ENCODE peak calls at places on chromosomes 7 and 10, in ten cellular contexts. One of them, this sample, is unnamed.

GRCh38 chr10:131757285-131758058 is 143.3 kb upstream of the PPP2R2D start:
- DNase-seq in breast epithelium: no peak
- DNase-seq in body of pancreas: no peak
- DNase-seq in spleen: no peak
- DNase-seq in stomach: no peak
- DNase-seq in vagina: no peak
- DNase-seq in uterus: no peak
- DNase-seq in IMR-90: no peak
- DNase-seq in adrenal gland: no peak
- DNase-seq in right lobe of liver: no peak
- DNase-seq in this sample: no peak

GRCh38 chr7:84783161-84783803 is 403.6 kb downstream of the SEMA3D start:
- DNase-seq in uterus: no peak
- DNase-seq in body of pancreas: no peak
- DNase-seq in breast epithelium: no peak
- DNase-seq in right lobe of liver: no peak
- DNase-seq in stomach: no peak
- DNase-seq in vagina: no peak
- DNase-seq in IMR-90: peak
- DNase-seq in adrenal gland: no peak
- DNase-seq in spleen: no peak
- DNase-seq in this sample: no peak

GRCh38 chr10:124004372-124004928 is 88.9 kb downstream of the CHST15 start:
- DNase-seq in vagina: peak
- DNase-seq in IMR-90: no peak
- DNase-seq in body of pancreas: no peak
- DNase-seq in right lobe of liver: peak
- DNase-seq in spleen: peak
- DNase-seq in adrenal gland: peak
- DNase-seq in stomach: peak
- DNase-seq in breast epithelium: peak
- DNase-seq in uterus: no peak
- DNase-seq in this sample: peak

GRCh38 chr7:25879799-25880198 is 272.2 kb upstream of the NFE2L3 start:
- DNase-seq in stomach: no peak
- DNase-seq in uterus: no peak
- DNase-seq in vagina: no peak
- DNase-seq in adrenal gland: no peak
- DNase-seq in breast epithelium: no peak
- DNase-seq in right lobe of liver: no peak
- DNase-seq in spleen: no peak
- DNase-seq in body of pancreas: no peak
- DNase-seq in IMR-90: no peak
- DNase-seq in this sample: no peak

GRCh38 chr7:117588352-117588794 is 108.5 kb downstream of the CFTR start:
- DNase-seq in breast epithelium: no peak
- DNase-seq in uterus: no peak
- DNase-seq in vagina: no peak
- DNase-seq in stomach: no peak
- DNase-seq in IMR-90: peak
- DNase-seq in adrenal gland: no peak
- DNase-seq in right lobe of liver: no peak
- DNase-seq in spleen: no peak
- DNase-seq in body of pancreas: no peak
- DNase-seq in this sample: no peak

GRCh38 chr7:2853147-2853546 is 9.0 kb upstream of the GNA12 start:
- DNase-seq in adrenal gland: no peak
- DNase-seq in breast epithelium: no peak
- DNase-seq in right lobe of liver: no peak
- DNase-seq in body of pancreas: no peak
- DNase-seq in uterus: no peak
- DNase-seq in vagina: no peak
- DNase-seq in spleen: no peak
- DNase-seq in IMR-90: peak
- DNase-seq in stomach: no peak
- DNase-seq in this sample: no peak

GRCh38 chr7:47609803-47610452 is 28.0 kb upstream of the TNS3 start:
- DNase-seq in breast epithelium: no peak
- DNase-seq in adrenal gland: no peak
- DNase-seq in stomach: no peak
- DNase-seq in vagina: no peak
- DNase-seq in right lobe of liver: peak
- DNase-seq in IMR-90: peak
- DNase-seq in spleen: no peak
- DNase-seq in uterus: peak
- DNase-seq in body of pancreas: no peak
- DNase-seq in this sample: peak

GRCh38 chr7:84060760-84061261 is 133.8 kb downstream of the SEMA3A start:
- DNase-seq in breast epithelium: no peak
- DNase-seq in stomach: no peak
- DNase-seq in right lobe of liver: no peak
- DNase-seq in adrenal gland: no peak
- DNase-seq in body of pancreas: no peak
- DNase-seq in vagina: no peak
- DNase-seq in IMR-90: peak
- DNase-seq in spleen: no peak
- DNase-seq in uterus: no peak
- DNase-seq in this sample: no peak

GRCh38 chr7:133419036-133419435 is 166.2 kb downstream of the EXOC4 start:
- DNase-seq in spleen: no peak
- DNase-seq in breast epithelium: no peak
- DNase-seq in uterus: no peak
- DNase-seq in stomach: no peak
- DNase-seq in adrenal gland: no peak
- DNase-seq in right lobe of liver: no peak
- DNase-seq in vagina: no peak
- DNase-seq in body of pancreas: no peak
- DNase-seq in IMR-90: no peak
- DNase-seq in this sample: no peak

GRCh38 chr10:88253-88652 is 39.2 kb upstream of the TUBB8 start:
- DNase-seq in vagina: no peak
- DNase-seq in adrenal gland: no peak
- DNase-seq in uterus: no peak
- DNase-seq in breast epithelium: no peak
- DNase-seq in spleen: no peak
- DNase-seq in IMR-90: no peak
- DNase-seq in body of pancreas: peak
- DNase-seq in stomach: peak
- DNase-seq in right lobe of liver: no peak
- DNase-seq in this sample: no peak

GRCh38 chr10:43852141-43852540 is 203.5 kb upstream of the ZNF32 start:
- DNase-seq in spleen: peak
- DNase-seq in stomach: no peak
- DNase-seq in vagina: no peak
- DNase-seq in right lobe of liver: no peak
- DNase-seq in breast epithelium: no peak
- DNase-seq in adrenal gland: no peak
- DNase-seq in IMR-90: no peak
- DNase-seq in body of pancreas: peak
- DNase-seq in uterus: no peak
- DNase-seq in this sample: no peak

GRCh38 chr7:124996778-124997177 is 67.2 kb upstream of the POT1 start:
- DNase-seq in spleen: no peak
- DNase-seq in right lobe of liver: no peak
- DNase-seq in body of pancreas: no peak
- DNase-seq in IMR-90: no peak
- DNase-seq in uterus: no peak
- DNase-seq in adrenal gland: no peak
- DNase-seq in stomach: no peak
- DNase-seq in vagina: no peak
- DNase-seq in breast epithelium: no peak
- DNase-seq in this sample: no peak

GRCh38 chr7:23287612-23288011 is 11.5 kb upstream of the MALSU1 start:
- DNase-seq in adrenal gland: no peak
- DNase-seq in right lobe of liver: no peak
- DNase-seq in vagina: no peak
- DNase-seq in IMR-90: no peak
- DNase-seq in uterus: no peak
- DNase-seq in breast epithelium: no peak
- DNase-seq in body of pancreas: no peak
- DNase-seq in stomach: no peak
- DNase-seq in spleen: no peak
- DNase-seq in this sample: no peak

GRCh38 chr7:24968165-24968564 is 11.8 kb downstream of the OSBPL3 start:
- DNase-seq in uterus: no peak
- DNase-seq in body of pancreas: no peak
- DNase-seq in spleen: no peak
- DNase-seq in IMR-90: no peak
- DNase-seq in adrenal gland: no peak
- DNase-seq in stomach: no peak
- DNase-seq in vagina: no peak
- DNase-seq in breast epithelium: no peak
- DNase-seq in right lobe of liver: no peak
- DNase-seq in this sample: no peak

GRCh38 chr7:6395898-6396582 is 51.7 kb downstream of the DAGLB start:
- DNase-seq in breast epithelium: no peak
- DNase-seq in adrenal gland: peak
- DNase-seq in stomach: no peak
- DNase-seq in spleen: peak
- DNase-seq in right lobe of liver: peak
- DNase-seq in body of pancreas: peak
- DNase-seq in IMR-90: no peak
- DNase-seq in vagina: no peak
- DNase-seq in uterus: no peak
- DNase-seq in this sample: no peak

GRCh38 chr7:2209146-2209960 is 23.4 kb downstream of the MAD1L1 start:
- DNase-seq in spleen: peak
- DNase-seq in vagina: no peak
- DNase-seq in body of pancreas: peak
- DNase-seq in breast epithelium: no peak
- DNase-seq in uterus: peak
- DNase-seq in IMR-90: peak
- DNase-seq in right lobe of liver: peak
- DNase-seq in adrenal gland: peak
- DNase-seq in stomach: peak
- DNase-seq in this sample: no peak

GRCh38 chr10:100730739-100731602 is 14.4 kb upstream of the PAX2 start:
- DNase-seq in spleen: peak
- DNase-seq in body of pancreas: peak
- DNase-seq in stomach: peak
- DNase-seq in IMR-90: peak
- DNase-seq in vagina: no peak
- DNase-seq in adrenal gland: no peak
- DNase-seq in uterus: no peak
- DNase-seq in breast epithelium: no peak
- DNase-seq in right lobe of liver: no peak
- DNase-seq in this sample: no peak

GRCh38 chr7:8443871-8444756 is 10.7 kb downstream of the NXPH1 start:
- DNase-seq in spleen: peak
- DNase-seq in vagina: no peak
- DNase-seq in body of pancreas: peak
- DNase-seq in stomach: no peak
- DNase-seq in IMR-90: no peak
- DNase-seq in breast epithelium: no peak
- DNase-seq in right lobe of liver: no peak
- DNase-seq in uterus: no peak
- DNase-seq in adrenal gland: peak
- DNase-seq in this sample: no peak
- H3K4me3 ChIP-seq in spleen: no peak
- H3K4me3 ChIP-seq in vagina: no peak
- H3K4me3 ChIP-seq in body of pancreas: no peak
- H3K4me3 ChIP-seq in stomach: no peak
- H3K4me3 ChIP-seq in IMR-90: no peak
- H3K4me3 ChIP-seq in breast epithelium: peak
- H3K4me3 ChIP-seq in right lobe of liver: no peak
- H3K4me3 ChIP-seq in uterus: no peak
- H3K4me3 ChIP-seq in adrenal gland: no peak
- H3K4me3 ChIP-seq in this sample: peak

GRCh38 chr10:32981760-32982159 is 23.7 kb upstream of the ITGB1 start:
- DNase-seq in breast epithelium: no peak
- DNase-seq in uterus: peak
- DNase-seq in adrenal gland: peak
- DNase-seq in spleen: peak
- DNase-seq in IMR-90: peak
- DNase-seq in vagina: no peak
- DNase-seq in right lobe of liver: no peak
- DNase-seq in stomach: peak
- DNase-seq in body of pancreas: peak
- DNase-seq in this sample: no peak

GRCh38 chr10:32980242-32980557 is 22.2 kb upstream of the ITGB1 start:
- DNase-seq in breast epithelium: no peak
- DNase-seq in stomach: no peak
- DNase-seq in uterus: no peak
- DNase-seq in right lobe of liver: no peak
- DNase-seq in body of pancreas: no peak
- DNase-seq in adrenal gland: no peak
- DNase-seq in IMR-90: no peak
- DNase-seq in vagina: no peak
- DNase-seq in spleen: no peak
- DNase-seq in this sample: no peak

GRCh38 chr10:32982293-32982709 is 24.3 kb upstream of the ITGB1 start:
- DNase-seq in right lobe of liver: no peak
- DNase-seq in body of pancreas: no peak
- DNase-seq in breast epithelium: no peak
- DNase-seq in vagina: no peak
- DNase-seq in IMR-90: peak
- DNase-seq in adrenal gland: no peak
- DNase-seq in spleen: no peak
- DNase-seq in uterus: no peak
- DNase-seq in stomach: no peak
- DNase-seq in this sample: no peak

GRCh38 chr10:32979041-32979440 is 21.0 kb upstream of the ITGB1 start:
- DNase-seq in stomach: no peak
- DNase-seq in IMR-90: no peak
- DNase-seq in spleen: no peak
- DNase-seq in adrenal gland: no peak
- DNase-seq in breast epithelium: no peak
- DNase-seq in vagina: no peak
- DNase-seq in uterus: no peak
- DNase-seq in right lobe of liver: no peak
- DNase-seq in body of pancreas: no peak
- DNase-seq in this sample: no peak

GRCh38 chr10:32980558-32981468 is 22.8 kb upstream of the ITGB1 start:
- DNase-seq in IMR-90: peak
- DNase-seq in right lobe of liver: peak
- DNase-seq in stomach: peak
- DNase-seq in spleen: peak
- DNase-seq in breast epithelium: peak
- DNase-seq in body of pancreas: peak
- DNase-seq in vagina: peak
- DNase-seq in uterus: peak
- DNase-seq in adrenal gland: peak
- DNase-seq in this sample: peak
- TF ChIP-seq POLR2A in IMR-90: peak
- TF ChIP-seq POLR2A in right lobe of liver: peak
- TF ChIP-seq POLR2A in stomach: peak
- TF ChIP-seq POLR2A in spleen: no peak
- TF ChIP-seq POLR2A in breast epithelium: no peak
- TF ChIP-seq POLR2A in body of pancreas: peak
- TF ChIP-seq POLR2A in vagina: peak
- TF ChIP-seq POLR2A in uterus: peak
- TF ChIP-seq POLR2A in adrenal gland: peak
- TF ChIP-seq POLR2A in this sample: no peak

GRCh38 chr10:5297996-5298395 is 66.8 kb upstream of the UCN3 start:
- DNase-seq in body of pancreas: no peak
- DNase-seq in uterus: no peak
- DNase-seq in adrenal gland: no peak
- DNase-seq in right lobe of liver: no peak
- DNase-seq in breast epithelium: no peak
- DNase-seq in stomach: no peak
- DNase-seq in IMR-90: no peak
- DNase-seq in spleen: no peak
- DNase-seq in vagina: peak
- DNase-seq in this sample: no peak
- H3K27ac ChIP-seq in body of pancreas: no peak
- H3K27ac ChIP-seq in uterus: no peak
- H3K27ac ChIP-seq in adrenal gland: no peak
- H3K27ac ChIP-seq in right lobe of liver: no peak
- H3K27ac ChIP-seq in breast epithelium: peak
- H3K27ac ChIP-seq in stomach: peak
- H3K27ac ChIP-seq in IMR-90: no peak
- H3K27ac ChIP-seq in spleen: peak
- H3K27ac ChIP-seq in vagina: no peak
- H3K27ac ChIP-seq in this sample: no peak

GRCh38 chr10:113382691-113383090 is 170.2 kb upstream of the HABP2 start:
- DNase-seq in vagina: no peak
- DNase-seq in body of pancreas: no peak
- DNase-seq in breast epithelium: no peak
- DNase-seq in right lobe of liver: no peak
- DNase-seq in spleen: no peak
- DNase-seq in adrenal gland: no peak
- DNase-seq in IMR-90: no peak
- DNase-seq in stomach: no peak
- DNase-seq in uterus: no peak
- DNase-seq in this sample: no peak
- H3K4me3 ChIP-seq in vagina: no peak
- H3K4me3 ChIP-seq in body of pancreas: no peak
- H3K4me3 ChIP-seq in breast epithelium: peak
- H3K4me3 ChIP-seq in right lobe of liver: no peak
- H3K4me3 ChIP-seq in spleen: peak
- H3K4me3 ChIP-seq in adrenal gland: no peak
- H3K4me3 ChIP-seq in IMR-90: no peak
- H3K4me3 ChIP-seq in stomach: no peak
- H3K4me3 ChIP-seq in uterus: no peak
- H3K4me3 ChIP-seq in this sample: peak